ENCODE peak calls at places on chromosomes 4 and X, in six cellular contexts. J, M, A, I, E and Q are unnamed samples.
A peak's percentile ranks its signal among the peaks of the same experiment; 100 is the strongest.

GRCh38 chr4:185702147-185702663 is 109.8 kb downstream of the SORBS2 start:
- DNase-seq in A (no peak), I (no peak), E (no peak), M (no peak), J (no peak), Q (no peak)

GRCh38 chr4:161101881-161102280 is 1061.9 kb downstream of the FSTL5 start:
- DNase-seq in M (no peak), J (no peak), A (no peak), I (no peak), E (no peak), Q (no peak)

GRCh38 chr4:3374011-3374645 is 67.6 kb upstream of the HGFAC start:
- DNase-seq in M (no peak), J (no peak), E (no peak), A (no peak), I (no peak), Q (no peak)

GRCh38 chr4:17326756-17327155 is 185.1 kb downstream of the QDPR start:
- DNase-seq in A (no peak), E (no peak), M (no peak), J (no peak), I (no peak), Q (no peak)

GRCh38 chrX:24380273-24381036 is 20.0 kb downstream of the SUPT20HL1 start:
- DNase-seq in M (no peak), A (no peak), I (no peak), E (no peak), J (no peak), Q (no peak)

GRCh38 chrX:67587946-67588624 is 44.3 kb downstream of the AR start:
- DNase-seq in E (peak; percentile 26), J (no peak), A (no peak), M (no peak), I (no peak), Q (no peak)

GRCh38 chr4:105343523-105343931 is 130.3 kb downstream of the PPA2 start:
- DNase-seq in I (no peak), A (no peak), J (no peak), M (no peak), E (peak; percentile 12), Q (no peak)

GRCh38 chr4:158253350-158253980 is 43.2 kb downstream of the TMEM144 start:
- DNase-seq in J (peak; percentile 66), I (peak; percentile 65), A (peak; percentile 67), M (peak; percentile 38), E (peak; percentile 68), Q (peak; percentile 40)

GRCh38 chr4:165514739-165515138 is 135.9 kb downstream of the CPE start:
- DNase-seq in J (no peak), I (no peak), A (no peak), M (no peak), E (no peak), Q (no peak)

GRCh38 chrX:105461013-105461412 is 240.5 kb upstream of the TEX13A start:
- DNase-seq in A (no peak), J (no peak), M (no peak), I (no peak), E (no peak), Q (no peak)

GRCh38 chr4:20684852-20685763 is 15.2 kb upstream of the PACRGL start:
- DNase-seq in A (no peak), J (no peak), E (peak; percentile 29), I (peak; percentile 48), M (peak; percentile 24), Q (peak; percentile 22)

GRCh38 chr4:1499465-1499864 is 93.2 kb upstream of the NKX1-1 start:
- DNase-seq in J (no peak), I (no peak), A (peak; percentile 27), E (no peak), M (no peak), Q (no peak)

GRCh38 chr4:108166441-108167315 is 2.1 kb downstream of the LEF1 start:
- DNase-seq in E (peak; percentile 39), J (peak; percentile 31), I (peak; percentile 79), M (peak; percentile 71), A (peak; percentile 90), Q (peak; percentile 80)

GRCh38 chr4:150009533-150009932 is 68.7 kb upstream of the DCLK2 start:
- DNase-seq in A (no peak), I (no peak), E (no peak), J (no peak), M (no peak), Q (no peak)

GRCh38 chrX:22963186-22963585 is 36.6 kb upstream of the DDX53 start:
- DNase-seq in J (no peak), I (no peak), E (no peak), M (no peak), A (no peak), Q (no peak)

GRCh38 chrX:65697173-65697572 is 29.7 kb downstream of the MSN start:
- DNase-seq in A (no peak), J (no peak), M (no peak), E (peak; percentile 50), I (no peak), Q (no peak)

GRCh38 chr4:8278009-8278395 is 8.4 kb downstream of the HTRA3 start:
- DNase-seq in A (no peak), E (no peak), J (no peak), M (no peak), I (no peak), Q (no peak)

GRCh38 chr4:99808260-99808857 is 8.3 kb upstream of the DAPP1 start:
- DNase-seq in A (peak; percentile 93), E (peak; percentile 54), J (peak; percentile 63), I (peak; percentile 82), M (peak; percentile 69), Q (peak; percentile 68)

GRCh38 chrX:25151749-25152148 is 136.0 kb upstream of the ARX start:
- DNase-seq in M (no peak), J (no peak), A (no peak), I (no peak), E (no peak), Q (no peak)

GRCh38 chr4:161564230-161564834 is 599.5 kb downstream of the FSTL5 start:
- DNase-seq in E (peak; percentile 44), M (no peak), J (no peak), A (no peak), I (peak; percentile 3), Q (no peak)

GRCh38 chrX:147646949-147647717 is 264.6 kb upstream of the FMR1 start:
- DNase-seq in A (no peak), M (no peak), I (no peak), E (no peak), J (no peak), Q (no peak)

GRCh38 chr4:87130985-87131753 is 89.2 kb downstream of the KLHL8 start:
- DNase-seq in M (no peak), J (no peak), E (no peak), A (no peak), I (no peak), Q (no peak)

GRCh38 chr4:138938371-138938699 is 77.2 kb upstream of the NOCT start:
- DNase-seq in I (peak; percentile 23), J (no peak), A (no peak), E (peak; percentile 55), M (peak; percentile 26), Q (peak; percentile 12)

GRCh38 chr4:3746701-3747581 is 19.2 kb upstream of the ADRA2C start:
- DNase-seq in J (no peak), A (no peak), M (no peak), E (no peak), I (no peak), Q (no peak)

GRCh38 chr4:3290476-3290875 is 2.3 kb upstream of the RGS12 start:
- DNase-seq in I (no peak), M (no peak), A (no peak), J (no peak), E (no peak), Q (no peak)

GRCh38 chrX:102138064-102138463 is 4.2 kb downstream of the TCEAL6 start:
- DNase-seq in I (no peak), E (no peak), M (no peak), J (no peak), A (peak; percentile 46), Q (no peak)

GRCh38 chr4:187460016-187460415 is 535.6 kb upstream of the ZFP42 start:
- DNase-seq in A (no peak), I (no peak), E (no peak), J (no peak), M (no peak), Q (no peak)

GRCh38 chrX:19647159-19647558 is 131.9 kb upstream of the MAP3K15 start:
- DNase-seq in M (no peak), A (no peak), J (no peak), E (no peak), I (no peak), Q (no peak)

GRCh38 chrX:132791725-132792124 is 166.7 kb downstream of the HS6ST2 start:
- DNase-seq in M (no peak), A (no peak), E (no peak), I (no peak), J (no peak), Q (no peak)

GRCh38 chrX:123962006-123962485 is 540 bp downstream of the STAG2 start:
- DNase-seq in A (no peak), E (no peak), J (no peak), I (peak; percentile 66), M (no peak), Q (no peak)

DNA sequence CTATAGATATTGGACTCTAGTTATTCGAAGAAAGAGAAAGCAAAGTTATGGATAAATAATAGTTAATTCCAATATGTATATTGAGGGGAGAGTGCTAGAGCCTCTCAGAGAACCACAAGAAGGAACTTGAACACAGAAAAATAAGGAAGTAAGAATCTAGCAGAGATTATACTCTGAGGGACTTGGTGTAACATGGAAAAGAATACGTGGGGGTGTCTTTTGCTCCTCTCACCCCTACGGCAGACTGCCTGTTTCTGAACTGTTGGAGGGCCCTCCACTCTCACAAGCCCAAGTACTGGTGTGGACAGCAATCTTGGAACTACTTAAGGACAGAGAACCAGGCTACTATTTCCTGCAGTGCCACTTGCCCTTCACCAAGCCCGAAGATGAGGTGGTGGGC is 1174.4 kb upstream of the PCDH10 start:
- DNase-seq in M (peak; percentile 6), A (no peak), E (peak; percentile 9), I (no peak), J (no peak), Q (peak; percentile 6)
- TF ChIP-seq CTCF in M (no peak), A (no peak), E (no peak), I (no peak), J (no peak), Q (no peak)

GRCh38 chr4:15396157-15396800 is 31.6 kb upstream of the C1QTNF7 start:
- DNase-seq in J (peak; percentile 50), I (peak; percentile 61), A (peak; percentile 89), M (peak; percentile 56), E (peak; percentile 51), Q (peak; percentile 61)
- TF ChIP-seq CTCF in J (peak; percentile 69), I (peak; percentile 85), A (peak; percentile 90), M (peak; percentile 63), E (peak; percentile 75), Q (peak; percentile 83)

DNA sequence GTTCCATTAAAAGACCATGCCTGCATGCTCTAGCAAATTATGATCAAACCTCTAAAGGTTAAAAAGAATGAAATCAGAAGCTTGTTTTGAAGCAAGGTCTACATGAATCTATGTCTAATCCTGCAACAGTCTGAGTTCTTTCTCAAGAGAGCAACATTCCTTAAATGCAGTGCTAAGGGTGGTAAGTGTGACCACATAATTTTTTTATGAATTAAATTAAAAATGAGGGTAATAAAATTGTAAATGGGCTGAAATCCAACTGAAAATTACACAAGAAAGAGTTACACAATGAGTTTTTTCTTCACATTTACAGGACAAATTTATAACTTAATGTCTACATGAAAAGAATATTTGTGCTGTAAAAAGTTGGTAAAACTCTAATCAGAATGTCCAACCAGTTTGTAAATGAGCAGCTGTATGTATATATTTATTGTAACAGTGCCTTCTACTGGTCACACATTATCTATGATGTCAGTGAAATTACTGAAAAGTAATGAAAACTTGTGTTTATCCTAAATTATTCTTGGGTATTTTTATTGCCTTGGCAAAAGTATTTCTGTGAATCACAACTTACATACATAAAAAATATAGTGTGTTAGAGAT is 336.3 kb upstream of the PITX2 start:
- DNase-seq in E (peak; percentile 31), J (no peak), M (no peak), I (peak; percentile 36), A (no peak), Q (no peak)
- TF ChIP-seq CTCF in E (peak; percentile 34), J (peak; percentile 64), M (peak; percentile 18), I (peak; percentile 86), A (peak; percentile 54), Q (no peak)

GRCh38 chr4:23337292-23337691 is 552.6 kb downstream of the PPARGC1A start:
- DNase-seq in I (peak; percentile 43), A (peak; percentile 51), M (no peak), J (no peak), E (no peak), Q (no peak)
- TF ChIP-seq CTCF in I (peak; percentile 72), A (peak; percentile 77), M (peak; percentile 14), J (peak; percentile 57), E (no peak), Q (no peak)